ENCODE peak calls at places on chromosome 21, in six cellular contexts. One of them, this sample, is unnamed.

GRCh38 chr21:32007461-32007860 is 134.6 kb downstream of the HUNK start:
- DNase-seq in RWPE2: no peak
- DNase-seq in H9: no peak
- DNase-seq in ovary: no peak
- DNase-seq in AG04450: no peak
- DNase-seq in adrenal gland: no peak
- DNase-seq in this sample: no peak

GRCh38 chr21:21631961-21632360 is 633.8 kb downstream of the NCAM2 start:
- DNase-seq in RWPE2: no peak
- DNase-seq in adrenal gland: peak
- DNase-seq in H9: no peak
- DNase-seq in ovary: no peak
- DNase-seq in AG04450: no peak
- DNase-seq in this sample: no peak

GRCh38 chr21:32626633-32627196 is 14.5 kb upstream of the CFAP298 start:
- DNase-seq in adrenal gland: no peak
- DNase-seq in RWPE2: no peak
- DNase-seq in AG04450: no peak
- DNase-seq in H9: no peak
- DNase-seq in ovary: no peak
- DNase-seq in this sample: peak

GRCh38 chr21:39788383-39788782 is 43.4 kb downstream of the IGSF5 start:
- DNase-seq in RWPE2: peak
- DNase-seq in H9: peak
- DNase-seq in ovary: peak
- DNase-seq in adrenal gland: peak
- DNase-seq in AG04450: no peak
- DNase-seq in this sample: peak

GRCh38 chr21:31644648-31645047 is 14.8 kb upstream of the SOD1 start:
- DNase-seq in ovary: no peak
- DNase-seq in adrenal gland: no peak
- DNase-seq in H9: no peak
- DNase-seq in AG04450: no peak
- DNase-seq in RWPE2: no peak
- DNase-seq in this sample: no peak

GRCh38 chr21:19123525-19123924 is 719.9 kb upstream of the TMPRSS15 start:
- DNase-seq in ovary: no peak
- DNase-seq in H9: no peak
- DNase-seq in RWPE2: no peak
- DNase-seq in AG04450: no peak
- DNase-seq in adrenal gland: no peak
- DNase-seq in this sample: no peak

GRCh38 chr21:26964379-26964778 is 2.5 kb downstream of the ADAMTS5 start:
- DNase-seq in RWPE2: no peak
- DNase-seq in ovary: peak
- DNase-seq in AG04450: no peak
- DNase-seq in H9: peak
- DNase-seq in adrenal gland: no peak
- DNase-seq in this sample: no peak

GRCh38 chr21:39105836-39106235 is 77.4 kb downstream of the PSMG1 start:
- DNase-seq in H9: no peak
- DNase-seq in RWPE2: no peak
- DNase-seq in AG04450: no peak
- DNase-seq in ovary: no peak
- DNase-seq in adrenal gland: no peak
- DNase-seq in this sample: peak

GRCh38 chr21:17003221-17003620 is 509.6 kb upstream of the CXADR start:
- DNase-seq in adrenal gland: no peak
- DNase-seq in AG04450: peak
- DNase-seq in H9: no peak
- DNase-seq in ovary: no peak
- DNase-seq in RWPE2: no peak
- DNase-seq in this sample: peak

GRCh38 chr21:36768496-36768895 is 69.6 kb downstream of the SIM2 start:
- DNase-seq in AG04450: no peak
- DNase-seq in H9: no peak
- DNase-seq in ovary: no peak
- DNase-seq in RWPE2: no peak
- DNase-seq in adrenal gland: no peak
- DNase-seq in this sample: no peak

GRCh38 chr21:38486221-38486620 is 12.1 kb downstream of the ERG start:
- DNase-seq in AG04450: peak
- DNase-seq in adrenal gland: no peak
- DNase-seq in H9: no peak
- DNase-seq in RWPE2: peak
- DNase-seq in ovary: no peak
- DNase-seq in this sample: peak

GRCh38 chr21:35475768-35476167 is 426.7 kb upstream of the RUNX1 start:
- DNase-seq in H9: no peak
- DNase-seq in RWPE2: no peak
- DNase-seq in adrenal gland: no peak
- DNase-seq in ovary: no peak
- DNase-seq in AG04450: no peak
- DNase-seq in this sample: no peak

DNA sequence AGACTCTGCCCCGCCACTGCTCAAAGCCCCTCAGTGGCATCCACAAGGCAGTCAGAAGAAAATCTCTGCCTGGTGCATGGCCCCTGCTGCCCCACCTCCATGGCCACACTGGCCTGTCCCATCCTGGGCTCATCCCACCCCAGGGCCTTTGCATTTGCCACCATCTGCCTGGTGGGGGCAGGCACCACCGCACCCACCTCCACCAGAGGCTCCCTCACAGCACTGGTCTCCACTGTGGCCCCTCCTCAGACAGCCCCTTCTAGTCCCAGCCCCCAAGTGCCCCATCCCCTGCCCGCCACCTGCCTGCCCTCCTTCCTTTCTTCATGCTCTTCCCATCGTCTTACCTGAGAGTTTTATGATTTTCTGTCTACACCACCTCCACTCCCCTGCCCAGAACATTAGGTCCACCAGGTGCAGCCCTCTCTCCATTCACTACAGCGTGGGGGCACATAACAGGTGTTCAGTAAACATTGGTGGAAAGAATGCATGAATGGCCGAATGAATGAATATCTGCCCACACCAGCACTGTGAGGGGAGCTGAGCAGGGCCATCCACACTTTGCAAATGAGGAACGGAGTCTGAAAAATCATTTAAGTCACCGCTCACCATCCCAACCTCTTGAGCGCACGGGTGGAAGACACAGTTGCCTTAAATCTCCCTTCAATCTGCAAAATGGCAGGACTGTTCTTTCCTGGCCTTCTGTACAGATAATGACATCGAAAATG is 2.1 kb downstream of the PRDM15 start:
- DNase-seq in AG04450: no peak
- DNase-seq in ovary: no peak
- DNase-seq in adrenal gland: no peak
- DNase-seq in H9: no peak
- DNase-seq in RWPE2: no peak
- DNase-seq in this sample: no peak
- TF ChIP-seq CTCF in AG04450: no peak
- TF ChIP-seq CTCF in ovary: no peak
- TF ChIP-seq CTCF in adrenal gland: no peak
- TF ChIP-seq CTCF in H9: no peak
- TF ChIP-seq CTCF in RWPE2: no peak
- TF ChIP-seq CTCF in this sample: no peak

GRCh38 chr21:44994016-44994365 is 54.2 kb downstream of the SLX9 start:
- DNase-seq in AG04450: no peak
- DNase-seq in adrenal gland: no peak
- DNase-seq in RWPE2: no peak
- DNase-seq in ovary: no peak
- DNase-seq in H9: no peak
- DNase-seq in this sample: no peak

GRCh38 chr21:44992608-44993031 is 52.8 kb downstream of the SLX9 start:
- DNase-seq in ovary: no peak
- DNase-seq in RWPE2: peak
- DNase-seq in adrenal gland: no peak
- DNase-seq in AG04450: no peak
- DNase-seq in H9: no peak
- DNase-seq in this sample: no peak

GRCh38 chr21:44991538-44992483 is 52.0 kb downstream of the SLX9 start:
- DNase-seq in AG04450: peak
- DNase-seq in ovary: peak
- DNase-seq in H9: no peak
- DNase-seq in adrenal gland: no peak
- DNase-seq in RWPE2: peak
- DNase-seq in this sample: no peak

GRCh38 chr21:44994581-44995171 is 54.8 kb downstream of the SLX9 start:
- DNase-seq in ovary: no peak
- DNase-seq in H9: no peak
- DNase-seq in adrenal gland: no peak
- DNase-seq in AG04450: no peak
- DNase-seq in RWPE2: peak
- DNase-seq in this sample: peak

DNA sequence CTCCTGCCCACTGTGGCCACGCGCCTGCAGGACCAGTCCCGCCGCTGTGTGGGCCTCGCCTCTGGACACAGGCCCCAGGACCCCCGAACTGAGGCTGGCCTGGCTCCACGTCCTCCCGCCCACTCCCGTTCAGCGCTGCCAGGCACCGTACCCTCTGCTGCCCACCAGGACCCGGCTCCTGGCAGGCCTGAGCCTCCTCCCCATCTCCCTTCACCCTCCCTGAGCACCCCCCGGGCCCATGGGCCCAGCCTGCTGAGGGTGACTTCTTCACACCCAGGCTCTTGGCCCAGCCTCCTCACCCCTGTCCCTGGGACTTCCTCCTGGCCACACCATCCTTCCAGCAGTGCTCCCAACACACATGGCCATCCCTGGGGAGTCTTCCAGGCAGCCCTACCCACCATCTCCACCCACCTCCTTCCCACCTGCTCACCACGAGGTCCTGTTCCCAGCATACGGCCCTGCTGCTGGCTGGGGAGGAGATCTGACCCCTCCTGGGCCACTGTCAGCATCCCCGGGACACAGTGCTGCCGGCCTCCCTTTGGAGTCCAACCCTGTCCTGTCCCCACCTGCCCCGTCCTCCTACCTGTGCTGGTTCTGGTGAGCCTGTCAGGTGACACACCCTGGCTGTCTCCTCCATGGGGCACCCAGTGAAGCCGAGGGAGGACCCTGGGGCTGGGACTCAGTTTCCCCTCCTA is 53.6 kb downstream of the SLX9 start:
- DNase-seq in adrenal gland: no peak
- DNase-seq in AG04450: no peak
- DNase-seq in H9: no peak
- DNase-seq in RWPE2: peak
- DNase-seq in ovary: no peak
- DNase-seq in this sample: no peak
- H3K27ac ChIP-seq in adrenal gland: no peak
- H3K27ac ChIP-seq in AG04450: no peak
- H3K27ac ChIP-seq in H9: no peak
- H3K27ac ChIP-seq in RWPE2: no peak
- H3K27ac ChIP-seq in ovary: no peak
- H3K27ac ChIP-seq in this sample: no peak

DNA sequence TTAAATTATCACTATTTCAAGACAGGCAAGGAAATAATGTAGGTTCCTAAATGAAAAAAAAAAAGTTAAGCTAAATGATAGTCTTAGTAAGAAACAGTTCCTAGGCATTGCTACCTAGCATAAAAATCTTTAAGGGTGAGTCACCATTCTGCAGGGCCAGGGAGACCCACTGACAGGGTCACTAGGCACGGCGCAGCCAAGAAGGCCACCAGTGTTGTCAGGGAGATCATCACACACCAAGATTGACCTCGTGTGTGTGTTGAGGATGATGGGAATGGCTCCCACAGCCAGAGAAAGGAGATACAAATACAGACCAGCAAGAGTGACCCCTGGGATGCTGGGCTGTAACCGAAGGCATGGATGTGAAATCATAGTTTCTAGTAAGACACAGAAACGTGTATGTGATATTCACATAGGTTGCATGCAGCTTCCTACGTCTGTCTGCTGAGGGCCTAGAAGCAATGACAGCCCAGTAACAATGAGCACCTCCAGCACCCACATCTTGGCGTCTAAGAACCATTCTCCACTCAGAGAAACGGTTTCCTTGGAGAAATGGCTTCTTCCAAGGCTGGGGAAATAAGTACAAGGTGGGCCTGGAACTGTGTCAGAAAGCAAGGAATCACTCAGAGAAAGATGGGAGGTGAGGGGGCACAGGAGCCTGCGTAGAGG is 29.1 kb downstream of the RIPK4 start:
- DNase-seq in AG04450: no peak
- DNase-seq in ovary: no peak
- DNase-seq in RWPE2: no peak
- DNase-seq in H9: no peak
- DNase-seq in adrenal gland: no peak
- DNase-seq in this sample: no peak
- TF ChIP-seq CTCF in AG04450: no peak
- TF ChIP-seq CTCF in ovary: no peak
- TF ChIP-seq CTCF in RWPE2: no peak
- TF ChIP-seq CTCF in H9: no peak
- TF ChIP-seq CTCF in adrenal gland: no peak
- TF ChIP-seq CTCF in this sample: no peak

GRCh38 chr21:46052703-46053651 is 44.9 kb upstream of the COL6A2 start:
- DNase-seq in AG04450: no peak
- DNase-seq in RWPE2: no peak
- DNase-seq in H9: peak
- DNase-seq in ovary: no peak
- DNase-seq in adrenal gland: no peak
- DNase-seq in this sample: no peak

GRCh38 chr21:46051821-46052675 is 45.9 kb upstream of the COL6A2 start:
- DNase-seq in adrenal gland: no peak
- DNase-seq in H9: no peak
- DNase-seq in RWPE2: no peak
- DNase-seq in AG04450: no peak
- DNase-seq in ovary: no peak
- DNase-seq in this sample: no peak

GRCh38 chr21:46049890-46050650 is 47.8 kb upstream of the COL6A2 start:
- DNase-seq in AG04450: no peak
- DNase-seq in ovary: no peak
- DNase-seq in adrenal gland: no peak
- DNase-seq in RWPE2: no peak
- DNase-seq in H9: no peak
- DNase-seq in this sample: no peak

GRCh38 chr21:46050651-46051378 is 47.1 kb upstream of the COL6A2 start:
- DNase-seq in ovary: no peak
- DNase-seq in AG04450: no peak
- DNase-seq in adrenal gland: no peak
- DNase-seq in RWPE2: peak
- DNase-seq in H9: no peak
- DNase-seq in this sample: no peak

GRCh38 chr21:46051379-46051770 is 46.5 kb upstream of the COL6A2 start:
- DNase-seq in RWPE2: no peak
- DNase-seq in ovary: no peak
- DNase-seq in AG04450: no peak
- DNase-seq in adrenal gland: no peak
- DNase-seq in H9: no peak
- DNase-seq in this sample: no peak
- H3K27ac ChIP-seq in RWPE2: no peak
- H3K27ac ChIP-seq in ovary: peak
- H3K27ac ChIP-seq in AG04450: no peak
- H3K27ac ChIP-seq in adrenal gland: no peak
- H3K27ac ChIP-seq in H9: no peak
- H3K27ac ChIP-seq in this sample: no peak